ENCODE peak calls at places on chromosome 15, in six cellular contexts. R is sigmoid colon, U is K562, W is OCI-LY7, J is uterus, L is stomach. Z is an unnamed sample. For H3K36me3, the result is how much of the 10 kb centered on the place peaks cover.

GRCh38 chr15:67784057-67784781 is 41.1 kb upstream of the SKOR1 start:
- DNase-seq in R (no peak), U (no peak), W (peak), J (no peak), L (no peak), Z (no peak)

GRCh38 chr15:39946862-39947261 is 12.9 kb downstream of the EIF2AK4 start:
- DNase-seq in R (no peak), U (no peak), W (no peak), J (no peak), L (no peak), Z (no peak)

GRCh38 chr15:71242292-71242691 is 127.0 kb downstream of the THSD4 start:
- DNase-seq in R (no peak), U (no peak), W (no peak), J (no peak), L (no peak), Z (no peak)

GRCh38 chr15:101378356-101378755 is 83.3 kb upstream of the SNRPA1 start:
- DNase-seq in R (no peak), U (no peak), W (no peak), J (no peak), L (no peak), Z (no peak)

GRCh38 chr15:70704166-70704565 is 59.2 kb downstream of the UACA start:
- DNase-seq in R (no peak), U (no peak), W (no peak), J (no peak), L (no peak), Z (no peak)

GRCh38 chr15:77012868-77013267 is 17.9 kb downstream of the PSTPIP1 start:
- DNase-seq in R (no peak), U (no peak), W (no peak), J (no peak), L (no peak), Z (no peak)

GRCh38 chr15:66832679-66833078 is 130.6 kb downstream of the SMAD6 start:
- DNase-seq in R (no peak), U (no peak), W (peak), J (no peak), L (no peak), Z (no peak)

GRCh38 chr15:31977812-31978662 is 52.3 kb upstream of the CHRNA7 start:
- DNase-seq in R (no peak), U (peak), W (peak), J (peak), L (peak), Z (peak)

GRCh38 chr15:82788496-82788895 is 17.4 kb downstream of the FSD2 start:
- DNase-seq in R (no peak), U (no peak), W (no peak), J (no peak), L (no peak), Z (no peak)

GRCh38 chr15:101138913-101139880 is 112.7 kb downstream of the CHSY1 start:
- DNase-seq in R (no peak), U (no peak), W (no peak), J (no peak), L (no peak), Z (peak)

GRCh38 chr15:60751985-60752952 is 273.3 kb upstream of the ICE2 start:
- DNase-seq in R (peak), U (no peak), W (no peak), J (peak), L (peak), Z (no peak)

GRCh38 chr15:76235186-76235826 is 76.0 kb downstream of the ETFA start:
- DNase-seq in R (no peak), U (peak), W (peak), J (no peak), L (no peak), Z (no peak)

GRCh38 chr15:62874933-62875625 is 167.5 kb upstream of the TPM1 start:
- DNase-seq in R (peak), U (no peak), W (no peak), J (peak), L (no peak), Z (no peak)
- H3K4me3 ChIP-seq in R (peak), U (no peak), W (no peak), J (no peak), L (no peak), Z (no peak)

DNA sequence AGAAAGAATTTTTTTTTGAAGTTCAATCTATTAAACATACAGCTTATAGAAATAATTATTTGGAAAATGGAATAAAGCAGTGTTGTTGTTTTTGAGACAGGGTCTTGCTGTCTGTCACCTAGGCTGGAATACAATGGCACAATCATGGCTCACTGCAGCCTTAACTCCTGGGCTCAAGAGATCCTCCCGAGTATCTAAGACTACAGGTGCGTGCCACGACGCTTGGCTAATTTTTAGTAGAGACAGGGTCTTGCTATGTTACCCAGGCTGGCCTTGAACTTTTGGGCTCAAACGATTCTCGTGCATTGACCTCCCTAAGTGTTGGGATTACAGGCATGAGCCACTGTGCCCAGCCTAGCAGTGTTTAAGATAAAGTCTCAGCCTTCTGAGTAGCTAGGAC is 8.8 kb downstream of the BNIP2 start:
- DNase-seq in R (no peak), U (no peak), W (no peak), J (no peak), L (no peak), Z (no peak)
- H3K36me3 ChIP-seq in R (half or more), U (half or more), W (half or more), J (under half), L (half or more), Z (half or more)

DNA sequence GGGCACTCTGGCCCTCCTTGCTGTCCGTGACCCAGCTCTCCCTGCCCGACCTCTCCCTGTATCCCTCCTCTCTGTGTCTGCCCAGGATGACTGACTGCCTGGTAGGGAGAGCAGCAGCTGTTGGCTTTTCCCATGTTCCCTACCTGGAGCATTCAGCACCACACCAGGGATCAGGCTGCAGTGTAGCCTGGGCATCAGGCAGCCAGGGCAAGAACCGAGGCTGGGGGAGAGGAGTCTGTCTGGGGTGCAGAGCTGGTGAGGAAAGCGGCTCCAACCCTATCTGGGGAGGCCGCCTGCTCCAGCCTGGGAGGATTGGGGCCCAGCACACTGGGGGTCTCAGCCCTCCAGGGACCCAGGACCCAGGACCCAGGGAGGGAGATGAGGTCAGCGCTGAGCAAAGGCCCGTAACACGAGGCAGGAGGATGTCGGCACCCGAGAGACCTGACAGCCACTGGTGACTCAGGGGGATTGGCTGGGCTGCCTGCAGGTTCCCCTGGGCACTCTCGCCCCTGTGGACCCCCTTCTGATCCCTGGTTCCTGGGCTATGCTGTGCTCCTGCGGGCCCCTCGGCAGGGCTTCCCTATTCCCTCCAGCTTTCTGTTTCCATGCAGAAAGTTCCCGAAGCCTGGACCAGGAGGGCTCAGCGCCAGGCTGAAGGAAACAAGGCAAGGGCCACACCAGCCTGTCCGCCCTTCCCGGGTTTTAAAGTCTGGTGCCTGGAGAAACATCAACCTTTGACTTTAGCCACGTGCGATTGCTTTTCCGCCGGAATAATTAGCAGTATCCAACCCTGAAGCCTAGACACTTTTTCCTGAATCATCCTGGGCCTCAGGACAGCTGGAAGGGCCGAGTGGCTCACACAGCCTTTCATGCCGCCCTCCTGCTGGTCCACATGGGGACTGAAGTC is 128.2 kb upstream of the MEF2A start:
- DNase-seq in R (peak), U (no peak), W (no peak), J (no peak), L (peak), Z (no peak)
- H3K4me3 ChIP-seq in R (no peak), U (no peak), W (no peak), J (no peak), L (no peak), Z (no peak)

GRCh38 chr15:55348281-55348778 is 29.3 kb downstream of the PIGB start:
- DNase-seq in R (no peak), U (no peak), W (no peak), J (no peak), L (no peak), Z (no peak)

GRCh38 chr15:55357774-55358173 is 38.8 kb downstream of the PIGB start:
- DNase-seq in R (no peak), U (no peak), W (no peak), J (no peak), L (no peak), Z (no peak)

GRCh38 chr15:55356985-55357585 is 38.1 kb downstream of the PIGB start:
- DNase-seq in R (no peak), U (no peak), W (no peak), J (no peak), L (no peak), Z (no peak)

GRCh38 chr15:55349282-55349681 is 30.3 kb downstream of the PIGB start:
- DNase-seq in R (no peak), U (no peak), W (no peak), J (no peak), L (no peak), Z (no peak)

DNA sequence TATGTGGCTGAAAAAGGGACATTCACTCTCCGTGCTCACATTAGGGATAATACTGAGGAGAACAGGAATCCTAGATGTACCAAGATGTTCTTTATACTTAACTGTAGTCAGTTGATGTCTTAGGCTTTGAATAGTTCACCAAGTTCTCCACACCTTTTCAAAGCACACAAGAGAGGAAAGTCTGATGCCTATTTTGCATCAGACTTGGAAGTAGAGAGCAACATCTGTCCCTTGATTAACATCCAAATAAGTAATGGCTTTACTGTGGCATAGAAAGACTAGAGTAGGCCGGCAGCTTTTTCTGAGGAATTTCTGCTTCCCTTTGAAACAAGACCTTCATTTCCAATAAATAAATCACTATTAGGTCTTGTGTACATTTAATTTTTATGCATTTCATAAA is 34.0 kb downstream of the PIGB start:
- DNase-seq in R (no peak), U (no peak), W (no peak), J (no peak), L (no peak), Z (no peak)
- H3K36me3 ChIP-seq in R (under half), U (under half), W (under half), J (under half), L (half or more), Z (under half)

DNA sequence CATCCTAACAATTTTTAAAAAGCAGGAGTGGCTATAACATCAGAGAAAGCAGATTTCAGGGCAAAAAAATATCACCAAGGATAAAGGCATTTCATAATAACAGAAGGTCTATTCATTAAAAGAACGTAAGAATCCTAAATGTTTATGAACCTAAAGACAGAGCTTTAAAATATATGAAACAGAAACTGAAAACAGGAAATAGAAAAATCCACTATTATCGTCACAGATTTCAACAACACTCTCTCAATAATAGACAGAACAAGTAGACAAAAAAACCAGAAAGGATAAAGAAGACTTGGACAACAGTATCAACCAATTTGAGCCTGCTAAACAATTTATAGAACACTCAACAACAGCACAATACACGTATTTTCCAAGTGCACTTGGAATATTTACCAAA is 71.4 kb downstream of the FBXL22 start:
- DNase-seq in R (no peak), U (no peak), W (peak), J (no peak), L (no peak), Z (no peak)
- H3K4me3 ChIP-seq in R (no peak), U (no peak), W (peak), J (no peak), L (no peak), Z (no peak)

DNA sequence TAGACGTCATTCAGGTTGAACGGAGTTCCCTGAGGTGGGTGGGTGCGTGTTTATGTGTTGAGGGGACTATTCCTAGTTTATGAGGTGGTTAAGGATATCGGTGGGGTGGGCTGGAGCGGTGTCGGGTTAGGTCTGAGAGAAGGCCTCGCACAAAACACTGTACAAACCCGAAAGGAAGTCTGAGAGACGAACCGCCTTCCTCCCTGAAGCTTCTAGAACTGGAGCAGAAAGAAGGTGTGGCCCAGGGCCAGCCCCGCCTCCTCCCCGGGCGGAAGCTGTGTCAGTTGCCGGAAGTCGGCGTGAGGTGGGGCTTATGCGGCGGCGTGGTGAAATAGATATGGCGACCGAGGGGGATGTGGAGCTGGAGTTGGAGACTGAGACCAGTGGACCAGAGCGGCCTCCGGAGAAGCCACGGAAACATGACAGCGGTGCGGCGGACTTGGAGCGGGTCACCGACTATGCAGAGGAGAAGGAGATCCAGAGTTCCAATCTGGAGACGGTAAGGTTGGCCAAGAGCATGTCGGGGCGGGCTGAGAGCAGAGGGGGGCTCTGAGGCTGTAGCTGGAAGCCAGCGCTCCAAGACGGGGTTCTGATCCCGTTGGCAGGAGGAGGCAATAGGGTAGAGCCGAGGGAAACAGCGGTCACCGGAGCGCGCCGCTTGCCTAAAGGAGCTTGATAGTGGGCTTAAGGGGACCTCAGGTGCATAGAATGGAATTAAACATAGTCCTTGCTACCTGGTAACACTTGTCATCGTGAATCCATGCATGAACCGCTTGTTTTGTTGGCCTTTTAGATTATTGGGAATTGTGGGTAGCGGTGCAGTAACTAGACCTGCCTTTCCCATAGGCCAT is at the start of gene HYPK:
- DNase-seq in R (peak), U (peak), W (peak), J (peak), L (peak), Z (peak)
- H3K36me3 ChIP-seq in R (half or more), U (half or more), W (half or more), J (under half), L (half or more), Z (half or more)

GRCh38 chr15:98422086-98422478 is 226.3 kb upstream of the IGF1R start:
- DNase-seq in R (no peak), U (no peak), W (no peak), J (no peak), L (no peak), Z (no peak)
- H3K4me3 ChIP-seq in R (peak), U (no peak), W (no peak), J (no peak), L (peak), Z (no peak)

GRCh38 chr15:92910451-92910850 is 10.3 kb downstream of the CHD2 start:
- DNase-seq in R (no peak), U (no peak), W (no peak), J (no peak), L (no peak), Z (no peak)
- H3K36me3 ChIP-seq in R (under half), U (half or more), W (half or more), J (under half), L (under half), Z (under half)

GRCh38 chr15:63502137-63502801 is 2.1 kb upstream of the USP3 start:
- DNase-seq in R (no peak), U (no peak), W (no peak), J (peak), L (peak), Z (peak)
- H3K4me3 ChIP-seq in R (no peak), U (no peak), W (peak), J (no peak), L (no peak), Z (no peak)

GRCh38 chr15:22902981-22903380 is 64.5 kb downstream of the NIPA2 start:
- DNase-seq in R (no peak), U (no peak), W (no peak), J (no peak), L (no peak), Z (no peak)

GRCh38 chr15:22902578-22902977 is 64.1 kb downstream of the NIPA2 start:
- DNase-seq in R (no peak), U (no peak), W (peak), J (no peak), L (no peak), Z (no peak)

GRCh38 chr15:22903427-22903826 is 65.0 kb downstream of the NIPA2 start:
- DNase-seq in R (no peak), U (no peak), W (peak), J (no peak), L (no peak), Z (no peak)

GRCh38 chr15:22903961-22904534 is 65.6 kb downstream of the NIPA2 start:
- DNase-seq in R (no peak), U (no peak), W (no peak), J (no peak), L (peak), Z (no peak)

DNA sequence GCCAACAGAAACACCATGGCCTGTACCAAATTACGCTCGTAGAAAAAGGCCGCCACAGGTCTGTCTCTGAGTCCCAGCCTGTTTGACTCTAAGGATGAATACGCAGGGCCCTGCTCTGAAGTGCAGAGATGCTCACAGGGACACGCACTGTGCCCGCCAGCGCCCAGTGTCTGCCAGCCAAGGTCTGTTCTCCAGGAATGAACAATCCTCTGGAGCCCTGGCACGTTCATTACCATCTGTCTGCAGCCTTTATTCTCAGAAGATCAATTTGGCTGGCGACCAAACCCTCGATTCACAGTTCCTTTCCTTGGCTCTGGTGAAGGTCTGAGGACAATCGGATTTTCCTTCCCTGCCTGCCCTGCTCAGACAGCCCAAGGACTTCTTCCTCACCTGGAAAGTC is 66.3 kb downstream of the NIPA2 start:
- DNase-seq in R (no peak), U (no peak), W (no peak), J (no peak), L (no peak), Z (no peak)
- H3K36me3 ChIP-seq in R (half or more), U (under half), W (under half), J (under half), L (half or more), Z (half or more)

Z was measured in SJSA1.